ENCODE peak calls at places on chromosomes 3 and 15, in five cellular contexts. W, N, O, C and P are unnamed samples.

GRCh38 chr3:126696701-126697267 is 7.3 kb upstream of the CHCHD6 start:
- DNase-seq in C (no peak), O (no peak), N (no peak), W (no peak), P (no peak)

GRCh38 chr3:64806668-64807067 is 118.9 kb upstream of the ADAMTS9 start:
- DNase-seq in N (no peak), C (no peak), O (no peak), W (no peak), P (no peak)

GRCh38 chr3:195117978-195118581 is 152.9 kb downstream of the XXYLT1 start:
- DNase-seq in C (no peak), O (peak), N (no peak), W (no peak), P (no peak)

GRCh38 chr3:184193991-184194539 is 8.1 kb downstream of the ABCF3 start:
- DNase-seq in N (no peak), C (no peak), O (no peak), W (no peak), P (no peak)

GRCh38 chr3:50245251-50245745 is 9.3 kb downstream of the GNAI2 start:
- DNase-seq in C (no peak), O (no peak), N (no peak), W (no peak), P (no peak)

GRCh38 chr3:188092648-188093047 is 61.3 kb upstream of the LPP start:
- DNase-seq in O (no peak), N (no peak), C (no peak), W (no peak), P (no peak)

GRCh38 chr3:149879872-149880271 is 66.9 kb downstream of the RNF13 start:
- DNase-seq in C (peak), W (peak), N (peak), O (peak), P (peak)

GRCh38 chr15:65916664-65917406 is 47.5 kb downstream of the RAB11A start:
- DNase-seq in O (peak), W (peak), N (peak), C (peak), P (peak)

GRCh38 chr15:76795217-76795616 is 109.9 kb downstream of the SCAPER start:
- DNase-seq in N (no peak), O (no peak), W (no peak), C (no peak), P (no peak)

DNA sequence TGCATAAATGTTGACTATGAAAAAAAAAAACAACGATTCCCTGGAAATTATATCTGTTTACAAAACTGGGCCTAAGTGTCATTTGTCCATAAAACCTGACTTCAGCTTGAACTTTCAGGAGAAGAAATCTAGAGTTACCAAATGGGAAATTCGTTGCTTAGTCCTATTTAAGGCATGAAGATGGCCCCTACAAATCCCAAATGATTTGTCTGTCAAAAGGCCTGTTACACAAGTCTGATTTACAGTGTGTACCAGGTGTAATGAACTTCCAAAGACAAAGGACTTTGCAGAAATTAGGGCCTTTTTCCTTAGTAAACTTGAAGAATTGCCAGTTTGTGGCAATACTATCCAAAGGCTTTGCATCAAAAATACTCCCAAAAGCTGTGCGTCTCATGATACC is 103.5 kb downstream of the OSBPL10 start:
- DNase-seq in N (no peak), O (no peak), C (no peak), W (no peak), P (no peak)
- TF ChIP-seq CTCF in N (no peak), O (no peak), C (no peak), W (no peak), P (no peak)

GRCh38 chr3:100210777-100211145 is 50.0 kb upstream of the TBC1D23 start:
- DNase-seq in N (no peak), C (no peak), O (peak), W (no peak), P (no peak)

GRCh38 chr3:100209948-100210776 is 50.6 kb upstream of the TBC1D23 start:
- DNase-seq in W (no peak), N (no peak), O (peak), C (no peak), P (no peak)

GRCh38 chr3:100214574-100214964 is 46.2 kb upstream of the TBC1D23 start:
- DNase-seq in C (no peak), W (no peak), O (no peak), N (no peak), P (no peak)

GRCh38 chr3:100216713-100217112 is 44.1 kb upstream of the TBC1D23 start:
- DNase-seq in W (no peak), N (no peak), C (no peak), O (no peak), P (no peak)

GRCh38 chr3:100213891-100214573 is 46.8 kb upstream of the TBC1D23 start:
- DNase-seq in N (no peak), W (no peak), C (no peak), O (no peak), P (no peak)
- TF ChIP-seq CTCF in N (no peak), W (no peak), C (no peak), O (no peak), P (no peak)

DNA sequence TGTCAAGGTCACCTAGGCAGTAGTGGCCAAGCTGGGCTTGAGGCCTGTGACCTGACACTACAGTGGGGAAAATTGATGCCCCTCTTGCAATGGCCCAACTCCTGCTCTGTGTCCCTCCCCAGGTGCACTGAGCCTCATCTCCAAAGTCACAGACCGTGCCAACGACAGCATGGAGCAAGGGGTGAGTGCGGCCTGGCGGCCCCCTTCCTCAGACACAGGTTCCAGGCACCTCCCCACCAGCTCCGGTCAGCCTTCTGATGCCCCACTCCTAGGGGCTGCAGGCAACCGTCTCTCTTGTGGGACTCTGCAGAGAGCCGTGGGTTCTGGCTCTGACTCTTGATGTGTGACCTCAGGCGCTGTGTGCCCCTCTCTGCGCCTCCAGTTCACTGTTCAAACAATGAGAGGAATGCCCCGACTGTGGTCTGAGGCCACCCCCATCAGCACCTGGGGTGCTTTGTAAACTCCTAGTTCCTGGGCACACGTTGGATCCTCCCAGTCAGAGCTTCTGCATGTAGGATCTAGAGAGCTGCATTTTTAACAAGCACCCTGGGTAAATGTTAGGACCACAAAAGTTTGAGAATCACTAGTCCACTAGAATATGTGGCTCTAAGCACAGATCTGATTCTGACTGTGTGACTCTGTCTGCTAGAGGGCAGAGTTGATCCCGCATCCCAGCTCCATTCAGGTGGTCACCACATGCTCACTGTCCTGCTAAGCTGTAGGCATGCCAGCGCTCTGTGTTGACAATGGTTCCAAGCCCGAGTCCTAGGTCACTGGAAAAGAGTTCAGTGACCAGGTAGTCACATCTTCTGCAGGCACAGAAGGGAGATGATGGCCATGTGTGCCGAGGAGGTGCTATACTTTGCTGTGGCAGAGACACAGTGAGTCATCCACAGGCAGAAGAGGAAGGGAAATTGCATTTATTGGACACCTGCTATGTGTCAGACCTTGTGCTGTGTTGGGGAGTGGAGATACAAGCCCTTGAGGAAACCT is 46.2 kb upstream of the NR2C2 start:
- DNase-seq in C (no peak), N (no peak), O (no peak), W (no peak), P (no peak)
- TF ChIP-seq CTCF in C (no peak), N (no peak), O (no peak), W (no peak), P (no peak)

GRCh38 chr3:51706788-51707731 is at the start of gene GRM2:
- DNase-seq in O (no peak), C (peak), W (peak), N (peak), P (peak)
- TF ChIP-seq CTCF in O (no peak), C (no peak), W (no peak), N (no peak), P (no peak)

DNA sequence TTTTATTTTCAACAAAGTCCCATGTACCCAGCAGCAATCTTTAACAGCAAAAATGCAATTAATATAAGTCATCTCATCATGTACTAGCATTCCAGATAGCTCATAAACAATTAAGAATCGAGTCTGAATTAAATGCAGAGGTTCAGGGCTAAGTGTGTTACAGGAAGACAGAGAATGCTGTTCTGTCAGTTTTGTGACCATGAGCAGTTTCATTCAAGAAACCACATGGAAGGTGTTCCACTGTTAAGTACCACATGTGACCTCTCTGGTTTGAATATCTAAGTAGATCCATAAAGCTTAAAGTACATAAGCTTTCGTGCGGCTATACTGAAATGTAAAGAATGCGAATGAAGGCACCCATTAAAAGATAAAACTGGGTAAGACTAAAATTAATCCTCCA is 272.3 kb downstream of the IL5RA start:
- DNase-seq in N (no peak), C (no peak), O (no peak), W (no peak), P (no peak)
- TF ChIP-seq CTCF in N (no peak), C (no peak), O (no peak), W (no peak), P (no peak)

DNA sequence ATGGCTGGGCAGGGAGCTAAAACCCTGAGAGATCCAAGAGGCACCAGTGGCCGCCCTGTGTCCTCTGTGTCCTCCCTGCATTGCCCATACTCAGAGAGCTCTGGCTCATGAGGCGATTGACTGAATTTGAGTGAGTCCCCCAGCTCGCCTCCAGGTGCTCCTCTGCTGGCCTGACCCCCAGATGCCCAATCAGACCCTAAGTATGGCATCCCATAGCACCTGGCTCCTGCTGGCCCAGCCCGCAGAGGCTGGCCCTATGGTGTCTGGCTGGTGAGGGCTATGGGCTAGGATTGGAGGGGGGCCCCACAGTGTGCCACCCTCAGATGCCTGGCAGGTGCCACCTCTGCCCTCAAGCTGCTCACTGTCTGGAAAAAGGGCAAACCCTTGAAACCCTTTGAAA is 1.6 kb upstream of the TKT start:
- DNase-seq in O (no peak), W (no peak), C (no peak), N (no peak), P (no peak)
- TF ChIP-seq CTCF in O (no peak), W (no peak), C (no peak), N (no peak), P (no peak)

GRCh38 chr15:34620122-34620521 is 36.7 kb upstream of the GOLGA8B start:
- DNase-seq in O (no peak), N (no peak), W (no peak), C (no peak), P (no peak)

GRCh38 chr15:34619151-34619550 is 35.7 kb upstream of the GOLGA8B start:
- DNase-seq in C (no peak), W (no peak), N (no peak), O (no peak), P (no peak)

GRCh38 chr15:34613997-34614396 is 30.5 kb upstream of the GOLGA8B start:
- DNase-seq in O (no peak), C (no peak), W (no peak), N (no peak), P (no peak)

GRCh38 chr15:34618073-34618472 is 34.6 kb upstream of the GOLGA8B start:
- DNase-seq in O (no peak), N (no peak), C (no peak), W (no peak), P (no peak)

DNA sequence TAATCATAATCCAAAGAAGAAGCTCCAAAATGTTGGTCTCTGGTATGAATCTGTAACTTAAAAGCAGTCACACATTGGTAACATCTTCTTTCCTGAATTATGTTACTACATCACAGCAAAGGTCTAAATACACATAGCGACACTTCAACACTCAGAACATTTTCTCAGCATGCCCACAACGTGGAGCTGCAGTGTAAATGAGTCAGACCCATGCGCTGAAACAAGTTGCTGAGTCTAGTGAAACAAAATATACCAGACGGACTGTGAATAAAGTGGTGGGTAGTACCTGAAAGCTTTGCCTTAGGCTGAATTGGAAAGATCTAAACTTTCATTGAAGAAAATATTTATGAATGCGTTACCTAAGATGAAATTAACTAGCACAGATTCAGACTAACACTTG is 33.2 kb upstream of the GOLGA8B start:
- DNase-seq in O (peak), N (no peak), C (no peak), W (no peak), P (no peak)
- TF ChIP-seq CTCF in O (no peak), N (no peak), C (no peak), W (no peak), P (peak)

GRCh38 chr15:57017024-57017423 is 98.6 kb downstream of the TCF12 start:
- DNase-seq in C (no peak), O (peak), W (no peak), N (no peak), P (no peak)
- TF ChIP-seq CTCF in C (no peak), O (peak), W (no peak), N (peak), P (peak)